ENCODE peak calls at places on chromosomes 5 and 9, in seven cellular contexts. Z is A549, P is MM.1S, U is lower lobe of right lung, E is IMR-90, S is tibial artery, B is left ventricle myocardium inferior. D is an unnamed sample.

GRCh38 chr9:29390859-29391258 is 1817.6 kb upstream of the C9orf72 start:
- DNase-seq in Z (no peak), P (no peak), U (no peak), E (no peak), S (no peak), B (no peak), D (no peak)

GRCh38 chr5:160359816-160360215 is 10.6 kb downstream of the C1QTNF2 start:
- DNase-seq in Z (no peak), P (no peak), U (no peak), E (no peak), S (peak; percentile 44), B (no peak), D (no peak)

GRCh38 chr9:21919377-21920362 is 74.5 kb downstream of the CDKN2A start:
- DNase-seq in Z (no peak), P (peak; percentile 37), U (no peak), E (peak; percentile 88), S (no peak), B (no peak), D (peak; percentile 45)

GRCh38 chr9:38423939-38424843 is at the start of gene IGFBPL1:
- DNase-seq in Z (peak; percentile 47), P (peak; percentile 8), U (no peak), E (no peak), S (no peak), B (no peak), D (no peak)

GRCh38 chr5:95822408-95823240 is at the start of gene GLRX:
- DNase-seq in Z (peak; percentile 81), P (peak; percentile 85), U (peak; percentile 75), E (peak; percentile 89), S (peak; percentile 88), B (peak; percentile 64), D (peak; percentile 59)

GRCh38 chr9:98607787-98608186 is 100.9 kb downstream of the GABBR2 start:
- DNase-seq in Z (peak; percentile 4), P (no peak), U (no peak), E (peak; percentile 97), S (no peak), B (no peak), D (peak; percentile 74)

GRCh38 chr5:9712506-9713285 is 82.5 kb upstream of the TAS2R1 start:
- DNase-seq in Z (no peak), P (no peak), U (no peak), E (peak; percentile 98), S (no peak), B (no peak), D (peak; percentile 90)

GRCh38 chr5:150516011-150516410 is 8.1 kb downstream of the NDST1 start:
- DNase-seq in Z (peak; percentile 41), P (no peak), U (no peak), E (peak; percentile 85), S (peak; percentile 51), B (peak; percentile 56), D (no peak)

GRCh38 chr9:113624721-113625120 is 161.2 kb downstream of the RGS3 start:
- DNase-seq in Z (no peak), P (no peak), U (no peak), E (peak; percentile 50), S (peak; percentile 18), B (peak; percentile 60), D (no peak)

GRCh38 chr9:123482295-123482970 is 126.4 kb downstream of the CRB2 start:
- DNase-seq in Z (no peak), P (no peak), U (no peak), E (no peak), S (no peak), B (no peak), D (no peak)

GRCh38 chr5:139764250-139764791 is 31.3 kb upstream of the PSD2 start:
- DNase-seq in Z (no peak), P (no peak), U (no peak), E (no peak), S (no peak), B (no peak), D (no peak)

GRCh38 chr5:142202282-142202681 is 93.7 kb downstream of the NDFIP1 start:
- DNase-seq in Z (no peak), P (no peak), U (no peak), E (peak; percentile 65), S (no peak), B (no peak), D (no peak)

GRCh38 chr5:158119852-158120708 is 261.1 kb upstream of the CLINT1 start:
- DNase-seq in Z (no peak), P (no peak), U (no peak), E (peak; percentile 13), S (no peak), B (no peak), D (no peak)

GRCh38 chr5:50406874-50407273 is 34.2 kb downstream of the EMB start:
- DNase-seq in Z (no peak), P (no peak), U (no peak), E (peak; percentile 11), S (no peak), B (no peak), D (no peak)

GRCh38 chr9:89496645-89497044 is 1.3 kb downstream of the SEMA4D start:
- DNase-seq in Z (no peak), P (peak; percentile 20), U (no peak), E (no peak), S (peak; percentile 30), B (no peak), D (no peak)

GRCh38 chr9:89498845-89499480 is 1.1 kb upstream of the SEMA4D start:
- DNase-seq in Z (no peak), P (peak; percentile 91), U (no peak), E (no peak), S (no peak), B (no peak), D (no peak)

GRCh38 chr9:89497978-89498844 is at the start of gene SEMA4D:
- DNase-seq in Z (peak; percentile 70), P (peak; percentile 73), U (peak; percentile 82), E (peak; percentile 51), S (peak; percentile 72), B (peak; percentile 73), D (peak; percentile 6)

GRCh38 chr9:89495824-89496555 is 1.9 kb downstream of the SEMA4D start:
- DNase-seq in Z (no peak), P (no peak), U (no peak), E (no peak), S (no peak), B (no peak), D (no peak)

GRCh38 chr9:89497181-89497963 is 541 bp downstream of the SEMA4D start:
- DNase-seq in Z (no peak), P (peak; percentile 74), U (peak; percentile 58), E (no peak), S (no peak), B (no peak), D (no peak)
- TF ChIP-seq CTCF in Z (no peak), P (peak; percentile 12), U (no peak), E (no peak), S (no peak), B (no peak), D (no peak)

GRCh38 chr9:130447193-130447816 is 2.5 kb downstream of the ASS1 start:
- DNase-seq in Z (no peak), P (no peak), U (no peak), E (no peak), S (no peak), B (no peak), D (no peak)

GRCh38 chr9:130443840-130444492 is 795 bp upstream of the ASS1 start:
- DNase-seq in Z (no peak), P (no peak), U (no peak), E (no peak), S (peak; percentile 64), B (no peak), D (no peak)

GRCh38 chr9:130446111-130446861 is 1.5 kb downstream of the ASS1 start:
- DNase-seq in Z (no peak), P (no peak), U (peak; percentile 75), E (peak; percentile 94), S (peak; percentile 87), B (peak; percentile 89), D (peak; percentile 82)

GRCh38 chr9:130444565-130445221 is at the start of gene ASS1:
- DNase-seq in Z (no peak), P (peak; percentile 26), U (peak; percentile 89), E (no peak), S (peak; percentile 55), B (peak; percentile 79), D (no peak)

DNA sequence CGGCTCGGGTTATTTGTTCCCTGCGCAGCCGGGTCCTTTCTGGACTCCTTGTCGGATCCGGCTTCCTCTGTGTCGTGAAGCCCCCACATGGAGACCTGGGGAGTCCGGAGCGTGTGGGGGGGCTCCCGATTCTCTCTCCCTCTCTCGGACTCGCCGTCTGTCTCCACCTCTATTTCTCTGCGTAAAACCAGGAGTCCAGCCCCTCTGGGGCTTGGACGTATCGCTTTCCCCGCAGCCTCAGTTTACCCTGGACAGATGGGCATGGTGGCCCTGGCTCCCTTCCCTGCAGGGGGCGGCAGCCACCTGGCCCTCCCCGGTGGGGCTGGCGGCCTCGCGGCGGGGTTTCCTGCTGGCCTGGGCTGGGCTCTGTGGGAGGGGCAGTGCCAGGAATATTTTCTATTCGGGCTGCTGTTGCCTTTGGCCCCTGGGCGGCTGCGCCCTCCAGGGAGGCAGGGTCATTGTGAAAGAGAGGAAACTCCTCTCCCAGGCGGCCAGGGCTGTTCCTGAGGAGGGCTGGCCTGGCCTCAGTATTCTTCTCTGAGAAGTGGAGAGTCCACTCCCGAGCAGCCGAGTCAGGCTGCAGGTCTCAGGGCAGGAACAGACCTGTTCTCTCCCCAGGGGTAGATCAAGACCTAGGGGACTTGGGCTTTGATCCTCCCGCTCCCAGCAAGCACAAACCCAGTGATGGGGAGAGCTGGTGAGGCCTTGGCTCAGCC is 665 bp downstream of the ASS1 start:
- DNase-seq in Z (no peak), P (no peak), U (peak; percentile 65), E (no peak), S (peak; percentile 66), B (peak; percentile 66), D (no peak)
- H3K27ac ChIP-seq in Z (peak overlapping the region; percentile 58), P (no peak overlapping the region), U (peak overlapping the region; percentile 82), E (peak overlapping the region; percentile 81), S (peak overlapping the region; percentile 73), B (peak overlapping the region; percentile 89), D (peak overlapping the region; percentile 89)

GRCh38 chr5:137051165-137051564 is 448.0 kb downstream of the SPOCK1 start:
- DNase-seq in Z (no peak), P (no peak), U (no peak), E (peak; percentile 11), S (no peak), B (no peak), D (no peak)
- TF ChIP-seq CTCF in Z (no peak), P (no peak), U (no peak), E (peak; percentile 49), S (no peak), B (peak; percentile 60), D (peak; percentile 41)

DNA sequence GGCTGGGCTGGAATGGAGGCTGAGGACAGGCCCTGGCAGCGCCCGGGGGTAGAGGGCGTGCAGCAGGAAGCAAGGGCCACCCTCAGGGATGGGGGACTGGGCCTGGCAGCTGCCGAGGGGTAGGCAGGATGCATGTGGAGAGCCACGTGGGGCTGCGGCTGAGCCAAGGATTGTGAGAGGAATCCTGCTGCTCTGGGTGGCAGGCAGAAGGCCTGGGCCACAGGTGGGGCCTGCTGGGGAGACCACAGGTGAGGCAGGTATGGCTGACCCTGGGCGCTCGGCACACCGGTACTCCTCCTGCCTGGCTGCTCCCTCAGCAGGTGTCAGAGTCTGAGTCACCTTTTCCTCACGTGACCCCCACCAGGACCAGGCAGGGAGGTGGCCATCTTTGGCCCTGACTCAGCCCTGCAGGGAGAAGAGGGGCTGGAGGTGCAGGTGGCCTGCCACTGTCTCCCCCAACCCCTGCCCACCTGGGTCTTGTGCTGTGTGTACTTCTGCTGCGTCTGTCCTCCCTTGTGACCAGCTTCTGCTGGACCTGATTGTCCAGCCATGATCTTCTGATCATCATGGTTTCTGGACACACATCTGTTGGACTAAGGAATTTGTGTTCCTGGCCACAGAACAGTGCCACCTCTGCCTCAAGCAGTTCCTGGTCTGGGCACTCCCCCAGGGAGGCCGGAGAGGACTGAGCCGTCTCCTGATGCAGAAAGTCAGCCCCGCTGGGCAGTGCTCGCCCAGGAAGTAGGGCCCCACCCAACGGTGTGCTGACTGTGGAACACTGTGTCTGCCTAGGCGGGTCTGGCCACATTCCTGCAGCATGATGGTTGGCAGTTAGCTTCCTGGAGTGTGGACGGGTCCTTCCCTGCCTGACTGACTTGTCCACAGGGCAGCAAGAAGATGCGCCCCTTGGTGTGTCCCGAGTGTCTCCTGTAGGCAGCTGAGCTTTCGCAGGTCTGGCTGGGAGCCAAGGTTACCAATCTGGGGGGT is 6.4 kb downstream of the ARRDC1 start:
- DNase-seq in Z (peak; percentile 89), P (no peak), U (peak; percentile 94), E (peak; percentile 73), S (no peak), B (no peak), D (peak; percentile 29)
- H3K27ac ChIP-seq in Z (peak overlapping the region; percentile 88), P (peak overlapping the region; percentile 32), U (peak overlapping the region; percentile 91), E (peak overlapping the region; percentile 39), S (no peak overlapping the region), B (peak overlapping the region; percentile 59), D (peak overlapping the region; percentile 31)